ENCODE peak calls at places on chromosomes 5 and 9, in seven cellular contexts. G is GM23248, J is GM19239, E is WTC11, B is NCI-H774, I is Right ventricle myocardium superior, Z is CD14-positive monocyte. X is an unnamed sample.

GRCh38 chr9:110303136-110303535 is 34.5 kb downstream of the TXNDC8 start:
- DNase-seq in I (no peak), J (no peak), E (no peak), B (no peak), G (peak; percentile 67), Z (no peak), X (no peak)

GRCh38 chr9:98575379-98576346 is 133.1 kb downstream of the GABBR2 start:
- DNase-seq in B (no peak), E (no peak), G (peak; percentile 69), J (peak; percentile 54), Z (no peak), I (no peak), X (no peak)

GRCh38 chr5:31161772-31162171 is 31.7 kb upstream of the CDH6 start:
- DNase-seq in I (no peak), E (no peak), B (no peak), J (no peak), Z (no peak), G (peak; percentile 0), X (no peak)

GRCh38 chr9:17063535-17064135 is 71.2 kb upstream of the CNTLN start:
- DNase-seq in B (peak; percentile 61), G (peak; percentile 74), I (no peak), E (no peak), Z (no peak), J (no peak), X (peak; percentile 2)

GRCh38 chr5:61801174-61801573 is 469.1 kb downstream of the ZSWIM6 start:
- DNase-seq in E (no peak), G (no peak), Z (no peak), B (peak; percentile 67), I (no peak), J (no peak), X (no peak)

GRCh38 chr9:132162764-132163456 is 1.1 kb downstream of the NTNG2 start:
- DNase-seq in E (no peak), G (no peak), B (no peak), J (no peak), Z (no peak), I (no peak), X (no peak)

GRCh38 chr9:107700902-107701301 is 211.3 kb upstream of the KLF4 start:
- DNase-seq in I (no peak), G (peak; percentile 22), Z (no peak), J (no peak), E (no peak), B (no peak), X (no peak)

GRCh38 chr9:68505681-68506409 is 34.8 kb downstream of the TMEM252 start:
- DNase-seq in Z (peak; percentile 55), G (no peak), J (no peak), B (no peak), I (no peak), E (no peak), X (no peak)

GRCh38 chr5:146753618-146754123 is 124.9 kb downstream of the PPP2R2B start:
- DNase-seq in G (no peak), I (no peak), E (no peak), Z (no peak), J (no peak), B (peak; percentile 42), X (no peak)

GRCh38 chr5:134555889-134556311 is 30.4 kb downstream of the JADE2 start:
- DNase-seq in J (no peak), G (peak; percentile 82), Z (peak; percentile 91), B (no peak), E (peak; percentile 49), I (peak; percentile 79), X (no peak)

GRCh38 chr5:128228506-128228905 is 144.9 kb downstream of the SLC12A2 start:
- DNase-seq in G (peak; percentile 70), I (no peak), J (no peak), B (no peak), Z (no peak), E (no peak), X (no peak)

GRCh38 chr5:147892696-147893296 is 13.5 kb downstream of the C5orf46 start:
- DNase-seq in I (no peak), Z (no peak), J (no peak), G (no peak), B (no peak), E (no peak), X (peak; percentile 82)

GRCh38 chr5:73748510-73749410 is 122.8 kb downstream of the ARHGEF28 start:
- DNase-seq in J (no peak), B (no peak), Z (no peak), G (no peak), I (peak; percentile 65), E (no peak), X (no peak)

GRCh38 chr9:33125871-33126822 is 41.0 kb downstream of the B4GALT1 start:
- DNase-seq in I (no peak), Z (no peak), J (no peak), B (no peak), E (no peak), G (peak; percentile 65), X (no peak)